ENCODE peak calls at places on chromosomes 4 and X, in six cellular contexts. J, X, A, T, F and I are unnamed samples.

GRCh38 chr4:10762541-10762940 is 78.0 kb upstream of the CLNK start:
- DNase-seq in J (no peak), F (no peak), A (no peak), X (no peak), T (no peak), I (peak)

GRCh38 chr4:124060261-124060918 is 652.1 kb downstream of the ANKRD50 start:
- DNase-seq in J (no peak), A (no peak), T (no peak), X (no peak), F (no peak), I (no peak)

GRCh38 chr4:182143822-182144620 is 99.2 kb upstream of the TENM3 start:
- DNase-seq in T (peak), F (no peak), X (no peak), J (peak), A (no peak), I (peak)

GRCh38 chrX:74133156-74133796 is 170.7 kb upstream of the ZCCHC13 start:
- DNase-seq in J (peak), X (peak), A (no peak), T (no peak), F (no peak), I (peak)

GRCh38 chrX:11913001-11913400 is 155.0 kb downstream of the MSL3 start:
- DNase-seq in A (no peak), F (no peak), J (no peak), X (no peak), T (no peak), I (no peak)

GRCh38 chrX:154738013-154738738 is 12.7 kb downstream of the GAB3 start:
- DNase-seq in F (no peak), A (peak), J (peak), X (no peak), T (no peak), I (no peak)

GRCh38 chr4:17013382-17014006 is 115.0 kb upstream of the LDB2 start:
- DNase-seq in F (no peak), X (no peak), A (no peak), J (no peak), T (no peak), I (no peak)

GRCh38 chr4:687048-687974 is 1.6 kb downstream of the SLC49A3 start:
- DNase-seq in F (no peak), T (peak), X (no peak), A (no peak), J (peak), I (no peak)

GRCh38 chrX:124931241-124931640 is 388.4 kb upstream of the TEX13C start:
- DNase-seq in X (no peak), J (no peak), T (no peak), F (no peak), A (no peak), I (no peak)